ENCODE peak calls at places on chromosomes 4 and X, in eight cellular contexts. J is A549; S is activated CD4-positive, alpha-beta T cell treated with anti-CD3 and anti-CD28 coated beads, Interleukin-2, amount 50 U/mL, for 4 hours; Z is NCI-H2029; V is PC-9; L is kidney tubule cell; F is activated effector memory CD4-positive, alpha-beta T cell treated with Interleukin-2 at 50 U/mL for 16 hours; U is HT1080. I is an unnamed sample.

GRCh38 chr4:60744767-60745166 is 455.4 kb upstream of the ADGRL3 start:
- DNase-seq in J (no peak), S (no peak), Z (no peak), V (no peak), L (no peak), F (no peak), U (peak; percentile 14), I (no peak)

GRCh38 chr4:119040711-119041185 is 94.9 kb upstream of the MYOZ2 start:
- DNase-seq in J (no peak), S (no peak), Z (no peak), V (no peak), L (peak; percentile 74), F (no peak), U (peak; percentile 61), I (no peak)

GRCh38 chrX:55490974-55491373 is 1.3 kb upstream of the USP51 start:
- DNase-seq in J (no peak), S (no peak), Z (no peak), V (no peak), L (no peak), F (no peak), U (no peak), I (no peak)

GRCh38 chr4:101287332-101287731 is 60.0 kb downstream of the PPP3CA start:
- DNase-seq in J (no peak), S (no peak), Z (no peak), V (no peak), L (no peak), F (no peak), U (no peak), I (no peak)

GRCh38 chrX:11190745-11191510 is 79.8 kb downstream of the HCCS start:
- DNase-seq in J (no peak), S (no peak), Z (peak; percentile 74), V (no peak), L (no peak), F (no peak), U (no peak), I (no peak)

GRCh38 chr4:41167191-41167590 is 47.2 kb downstream of the APBB2 start:
- DNase-seq in J (no peak), S (no peak), Z (no peak), V (no peak), L (no peak), F (no peak), U (no peak), I (no peak)

GRCh38 chr4:68948985-68949384 is 2.6 kb downstream of the UGT2A3 start:
- DNase-seq in J (no peak), S (no peak), Z (no peak), V (no peak), L (no peak), F (no peak), U (no peak), I (no peak)

GRCh38 chr4:17817027-17817426 is 6.2 kb downstream of the NCAPG start:
- DNase-seq in J (no peak), S (no peak), Z (no peak), V (peak; percentile 40), L (peak; percentile 62), F (no peak), U (no peak), I (no peak)

GRCh38 chr4:143025111-143025704 is 159.5 kb upstream of the USP38 start:
- DNase-seq in J (no peak), S (no peak), Z (no peak), V (no peak), L (peak; percentile 68), F (no peak), U (peak; percentile 66), I (peak; percentile 18)

GRCh38 chrX:112669834-112670233 is 9.9 kb downstream of the LHFPL1 start:
- DNase-seq in J (no peak), S (no peak), Z (no peak), V (no peak), L (no peak), F (no peak), U (no peak), I (no peak)

GRCh38 chrX:154321624-154322023 is 26.0 kb downstream of the TKTL1 start:
- DNase-seq in J (no peak), S (no peak), Z (no peak), V (no peak), L (no peak), F (no peak), U (no peak), I (no peak)

GRCh38 chr4:181677203-181677602 is 566.0 kb upstream of the TENM3 start:
- DNase-seq in J (no peak), S (no peak), Z (no peak), V (no peak), L (no peak), F (no peak), U (no peak), I (no peak)

GRCh38 chrX:120790118-120790517 is 85.5 kb downstream of the CT47B1 start:
- DNase-seq in J (peak; percentile 33), S (no peak), Z (peak; percentile 28), V (peak; percentile 59), L (peak; percentile 67), F (no peak), U (peak; percentile 54), I (peak; percentile 63)

GRCh38 chrX:15864629-15865028 is 10.0 kb upstream of the AP1S2 start:
- DNase-seq in J (no peak), S (no peak), Z (no peak), V (no peak), L (peak; percentile 78), F (no peak), U (peak; percentile 34), I (no peak)

GRCh38 chr4:68209003-68209402 is 36.5 kb downstream of the TMPRSS11B start:
- DNase-seq in J (no peak), S (no peak), Z (no peak), V (no peak), L (no peak), F (no peak), U (no peak), I (no peak)

GRCh38 chr4:14028862-14029261 is 401.3 kb upstream of the BOD1L1 start:
- DNase-seq in J (no peak), S (no peak), Z (no peak), V (no peak), L (no peak), F (no peak), U (no peak), I (no peak)

GRCh38 chrX:67587946-67588624 is 44.3 kb downstream of the AR start:
- DNase-seq in J (no peak), S (no peak), Z (no peak), V (no peak), L (no peak), F (no peak), U (peak; percentile 46), I (no peak)

GRCh38 chr4:60847614-60848013 is 352.5 kb upstream of the ADGRL3 start:
- DNase-seq in J (no peak), S (no peak), Z (no peak), V (no peak), L (no peak), F (no peak), U (no peak), I (no peak)

GRCh38 chr4:4585012-4585670 is 43.3 kb upstream of the STX18 start:
- DNase-seq in J (no peak), S (no peak), Z (no peak), V (peak; percentile 82), L (peak; percentile 57), F (no peak), U (no peak), I (no peak)

GRCh38 chr4:95417531-95417930 is 131.2 kb downstream of the UNC5C start:
- DNase-seq in J (no peak), S (no peak), Z (no peak), V (no peak), L (no peak), F (no peak), U (no peak), I (no peak)

GRCh38 chr4:81069706-81070331 is 39.3 kb downstream of the BMP3 start:
- DNase-seq in J (peak; percentile 7), S (peak; percentile 32), Z (peak; percentile 71), V (peak; percentile 61), L (peak; percentile 82), F (peak; percentile 10), U (peak; percentile 71), I (peak; percentile 45)

GRCh38 chr4:69689530-69690111 is 36.6 kb upstream of the UGT2A1 start:
- DNase-seq in J (no peak), S (no peak), Z (peak; percentile 7), V (no peak), L (peak; percentile 47), F (no peak), U (peak; percentile 5), I (no peak)

GRCh38 chr4:140756292-140757219 is at the start of gene TBC1D9:
- DNase-seq in J (peak; percentile 49), S (no peak), Z (peak; percentile 84), V (peak; percentile 84), L (peak; percentile 96), F (no peak), U (peak; percentile 86), I (no peak)

GRCh38 chrX:153818571-153819397 is 11.6 kb downstream of the PDZD4 start:
- DNase-seq in J (peak; percentile 57), S (peak; percentile 22), Z (no peak), V (no peak), L (peak; percentile 3), F (peak; percentile 39), U (no peak), I (peak; percentile 63)

GRCh38 chr4:54541426-54542118 is 116.2 kb upstream of the KIT start:
- DNase-seq in J (no peak), S (no peak), Z (no peak), V (no peak), L (no peak), F (no peak), U (no peak), I (no peak)

GRCh38 chrX:18973527-18974192 is 10.3 kb downstream of the PHKA2 start:
- DNase-seq in J (no peak), S (no peak), Z (no peak), V (no peak), L (peak; percentile 25), F (no peak), U (no peak), I (no peak)

GRCh38 chrX:43750248-43750676 is 94.2 kb downstream of the MAOA start:
- DNase-seq in J (peak; percentile 41), S (peak; percentile 20), Z (peak; percentile 26), V (peak; percentile 35), L (peak; percentile 68), F (peak; percentile 1), U (peak; percentile 32), I (no peak)

GRCh38 chrX:103789004-103789403 is 12.4 kb downstream of the PLP1 start:
- DNase-seq in J (no peak), S (no peak), Z (no peak), V (no peak), L (no peak), F (no peak), U (no peak), I (no peak)

GRCh38 chrX:16311671-16312070 is 144.4 kb downstream of the MAGEB17 start:
- DNase-seq in J (no peak), S (no peak), Z (no peak), V (no peak), L (no peak), F (no peak), U (no peak), I (no peak)